ENCODE peak calls at places on chromosomes 12 and 14, in eight cellular contexts. One of them, this sample, is unnamed.

GRCh38 chr14:104253223-104253822 is 114.9 kb downstream of the KIF26A start:
- DNase-seq in HFF-Myc: no peak
- DNase-seq in esophagus squamous epithelium: no peak
- DNase-seq in cardiac fibroblast: no peak
- DNase-seq in GM12865: no peak
- DNase-seq in kidney: peak; percentile 41
- DNase-seq in GM12878: no peak
- DNase-seq in fibroblast of mammary gland: no peak
- DNase-seq in this sample: no peak

GRCh38 chr12:109681986-109682707 is 31.5 kb upstream of the FAM222A start:
- DNase-seq in HFF-Myc: no peak
- DNase-seq in esophagus squamous epithelium: no peak
- DNase-seq in cardiac fibroblast: no peak
- DNase-seq in GM12865: no peak
- DNase-seq in kidney: peak; percentile 3
- DNase-seq in GM12878: no peak
- DNase-seq in fibroblast of mammary gland: no peak
- DNase-seq in this sample: no peak

GRCh38 chr12:54749191-54749818 is 101.1 kb upstream of the DCD start:
- DNase-seq in HFF-Myc: peak; percentile 19
- DNase-seq in esophagus squamous epithelium: no peak
- DNase-seq in cardiac fibroblast: peak; percentile 68
- DNase-seq in GM12865: peak; percentile 60
- DNase-seq in kidney: no peak
- DNase-seq in GM12878: peak; percentile 5
- DNase-seq in fibroblast of mammary gland: peak; percentile 57
- DNase-seq in this sample: peak; percentile 10

GRCh38 chr14:78316058-78316457 is 145.9 kb downstream of the NRXN3 start:
- DNase-seq in HFF-Myc: no peak
- DNase-seq in esophagus squamous epithelium: no peak
- DNase-seq in cardiac fibroblast: no peak
- DNase-seq in GM12865: no peak
- DNase-seq in kidney: no peak
- DNase-seq in GM12878: no peak
- DNase-seq in fibroblast of mammary gland: no peak
- DNase-seq in this sample: no peak

GRCh38 chr14:91289464-91289863 is 45.0 kb upstream of the GPR68 start:
- DNase-seq in HFF-Myc: no peak
- DNase-seq in esophagus squamous epithelium: no peak
- DNase-seq in cardiac fibroblast: no peak
- DNase-seq in GM12865: no peak
- DNase-seq in kidney: no peak
- DNase-seq in GM12878: no peak
- DNase-seq in fibroblast of mammary gland: no peak
- DNase-seq in this sample: no peak

GRCh38 chr14:49497725-49498348 is 88.3 kb downstream of the RPS29 start:
- DNase-seq in HFF-Myc: peak; percentile 56
- DNase-seq in esophagus squamous epithelium: no peak
- DNase-seq in cardiac fibroblast: peak; percentile 88
- DNase-seq in GM12865: peak; percentile 81
- DNase-seq in kidney: no peak
- DNase-seq in GM12878: peak; percentile 21
- DNase-seq in fibroblast of mammary gland: peak; percentile 81
- DNase-seq in this sample: peak; percentile 15

GRCh38 chr14:61355892-61356325 is 34.5 kb downstream of the PRKCH start:
- DNase-seq in HFF-Myc: peak; percentile 5
- DNase-seq in esophagus squamous epithelium: no peak
- DNase-seq in cardiac fibroblast: peak; percentile 92
- DNase-seq in GM12865: no peak
- DNase-seq in kidney: peak; percentile 79
- DNase-seq in GM12878: no peak
- DNase-seq in fibroblast of mammary gland: peak; percentile 44
- DNase-seq in this sample: peak; percentile 8

GRCh38 chr12:119718141-119718540 is 50.2 kb downstream of the PRKAB1 start:
- DNase-seq in HFF-Myc: no peak
- DNase-seq in esophagus squamous epithelium: no peak
- DNase-seq in cardiac fibroblast: no peak
- DNase-seq in GM12865: no peak
- DNase-seq in kidney: no peak
- DNase-seq in GM12878: no peak
- DNase-seq in fibroblast of mammary gland: no peak
- DNase-seq in this sample: no peak

GRCh38 chr12:64682572-64683277 is 72.4 kb downstream of the RASSF3 start:
- DNase-seq in HFF-Myc: no peak
- DNase-seq in esophagus squamous epithelium: no peak
- DNase-seq in cardiac fibroblast: peak; percentile 79
- DNase-seq in GM12865: no peak
- DNase-seq in kidney: no peak
- DNase-seq in GM12878: no peak
- DNase-seq in fibroblast of mammary gland: peak; percentile 84
- DNase-seq in this sample: peak; percentile 47

GRCh38 chr14:95652690-95653089 is 33.5 kb upstream of the TCL1B start:
- DNase-seq in HFF-Myc: no peak
- DNase-seq in esophagus squamous epithelium: no peak
- DNase-seq in cardiac fibroblast: no peak
- DNase-seq in GM12865: peak; percentile 60
- DNase-seq in kidney: no peak
- DNase-seq in GM12878: no peak
- DNase-seq in fibroblast of mammary gland: no peak
- DNase-seq in this sample: no peak

GRCh38 chr12:126747530-126748149 is 1519.3 kb upstream of the TMEM132C start:
- DNase-seq in HFF-Myc: no peak
- DNase-seq in esophagus squamous epithelium: no peak
- DNase-seq in cardiac fibroblast: peak; percentile 40
- DNase-seq in GM12865: peak; percentile 49
- DNase-seq in kidney: no peak
- DNase-seq in GM12878: no peak
- DNase-seq in fibroblast of mammary gland: peak; percentile 16
- DNase-seq in this sample: no peak

GRCh38 chr14:75981426-75981825 is 369 bp downstream of the TGFB3 start:
- DNase-seq in HFF-Myc: no peak
- DNase-seq in esophagus squamous epithelium: no peak
- DNase-seq in cardiac fibroblast: no peak
- DNase-seq in GM12865: peak; percentile 86
- DNase-seq in kidney: no peak
- DNase-seq in GM12878: peak; percentile 60
- DNase-seq in fibroblast of mammary gland: peak; percentile 22
- DNase-seq in this sample: no peak

GRCh38 chr12:12195516-12195915 is 71.3 kb downstream of the LRP6 start:
- DNase-seq in HFF-Myc: no peak
- DNase-seq in esophagus squamous epithelium: no peak
- DNase-seq in cardiac fibroblast: peak; percentile 10
- DNase-seq in GM12865: no peak
- DNase-seq in kidney: no peak
- DNase-seq in GM12878: no peak
- DNase-seq in fibroblast of mammary gland: no peak
- DNase-seq in this sample: no peak

GRCh38 chr12:20142295-20142694 is 226.0 kb upstream of the PDE3A start:
- DNase-seq in HFF-Myc: no peak
- DNase-seq in esophagus squamous epithelium: no peak
- DNase-seq in cardiac fibroblast: no peak
- DNase-seq in GM12865: no peak
- DNase-seq in kidney: no peak
- DNase-seq in GM12878: no peak
- DNase-seq in fibroblast of mammary gland: no peak
- DNase-seq in this sample: no peak

GRCh38 chr12:57614178-57614947 is 3.1 kb downstream of the ARHGEF25 start:
- DNase-seq in HFF-Myc: no peak
- DNase-seq in esophagus squamous epithelium: no peak
- DNase-seq in cardiac fibroblast: peak; percentile 42
- DNase-seq in GM12865: peak; percentile 80
- DNase-seq in kidney: peak; percentile 45
- DNase-seq in GM12878: peak; percentile 33
- DNase-seq in fibroblast of mammary gland: peak; percentile 47
- DNase-seq in this sample: no peak

GRCh38 chr12:57165741-57166140 is 18.3 kb upstream of the LRP1-AS start:
- DNase-seq in HFF-Myc: no peak
- DNase-seq in esophagus squamous epithelium: no peak
- DNase-seq in cardiac fibroblast: peak; percentile 40
- DNase-seq in GM12865: no peak
- DNase-seq in kidney: no peak
- DNase-seq in GM12878: no peak
- DNase-seq in fibroblast of mammary gland: peak; percentile 52
- DNase-seq in this sample: no peak

GRCh38 chr14:61430066-61430757 is 108.8 kb downstream of the PRKCH start:
- DNase-seq in HFF-Myc: no peak
- DNase-seq in esophagus squamous epithelium: no peak
- DNase-seq in cardiac fibroblast: no peak
- DNase-seq in GM12865: no peak
- DNase-seq in kidney: no peak
- DNase-seq in GM12878: no peak
- DNase-seq in fibroblast of mammary gland: no peak
- DNase-seq in this sample: no peak

DNA sequence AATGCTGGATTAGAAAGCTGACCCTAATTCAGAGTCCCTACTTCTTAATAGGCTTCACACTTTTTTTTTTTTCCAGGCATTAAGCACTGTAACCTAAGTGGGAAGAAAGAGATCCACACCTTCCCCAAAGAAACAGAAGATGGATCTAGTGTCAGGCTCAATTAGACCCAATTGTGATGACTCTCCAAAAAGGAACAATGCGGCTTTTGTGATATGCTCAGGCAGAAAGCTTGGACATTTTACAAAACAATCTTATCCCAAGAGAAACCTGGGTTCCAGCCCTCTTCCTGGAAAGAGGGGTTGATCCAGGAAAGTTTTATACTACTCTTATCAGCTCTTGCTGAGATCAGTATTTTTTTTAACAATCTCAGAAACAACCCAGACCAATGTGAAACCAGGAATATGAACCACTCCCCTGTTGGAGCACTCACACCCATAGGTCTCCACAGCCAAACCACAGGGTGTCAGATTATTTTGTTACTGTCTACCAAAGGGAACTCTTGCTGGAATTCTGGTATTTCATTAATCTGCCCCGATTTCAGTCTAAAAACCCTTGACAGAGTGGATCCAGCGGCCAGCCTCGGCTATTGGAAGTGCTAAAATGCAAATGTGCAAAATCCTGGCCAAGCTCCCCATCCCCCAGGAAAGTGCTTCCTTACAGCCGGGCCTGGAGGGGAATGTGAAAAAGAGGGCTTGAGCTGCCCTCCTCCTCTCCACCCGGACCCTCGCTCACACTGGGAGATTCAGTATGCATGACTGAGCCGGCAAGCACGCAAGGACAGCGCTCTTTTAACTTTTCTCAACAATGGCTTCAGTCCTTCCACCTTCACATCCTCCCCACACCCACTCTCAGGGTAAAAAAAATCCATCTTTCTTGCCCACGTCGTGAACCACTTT is 4.0 kb downstream of the FBXL14 start:
- DNase-seq in HFF-Myc: no peak
- DNase-seq in esophagus squamous epithelium: no peak
- DNase-seq in cardiac fibroblast: peak; percentile 41
- DNase-seq in GM12865: no peak
- DNase-seq in kidney: no peak
- DNase-seq in GM12878: no peak
- DNase-seq in fibroblast of mammary gland: peak; percentile 62
- DNase-seq in this sample: no peak
- H3K4me3 ChIP-seq in HFF-Myc: peak overlapping the region; percentile 73
- H3K4me3 ChIP-seq in esophagus squamous epithelium: peak overlapping the region; percentile 26
- H3K4me3 ChIP-seq in cardiac fibroblast: peak overlapping the region; percentile 25
- H3K4me3 ChIP-seq in GM12865: peak overlapping the region; percentile 66
- H3K4me3 ChIP-seq in kidney: peak overlapping the region; percentile 40
- H3K4me3 ChIP-seq in GM12878: peak overlapping the region; percentile 54
- H3K4me3 ChIP-seq in fibroblast of mammary gland: peak overlapping the region; percentile 37
- H3K4me3 ChIP-seq in this sample: peak overlapping the region; percentile 68

DNA sequence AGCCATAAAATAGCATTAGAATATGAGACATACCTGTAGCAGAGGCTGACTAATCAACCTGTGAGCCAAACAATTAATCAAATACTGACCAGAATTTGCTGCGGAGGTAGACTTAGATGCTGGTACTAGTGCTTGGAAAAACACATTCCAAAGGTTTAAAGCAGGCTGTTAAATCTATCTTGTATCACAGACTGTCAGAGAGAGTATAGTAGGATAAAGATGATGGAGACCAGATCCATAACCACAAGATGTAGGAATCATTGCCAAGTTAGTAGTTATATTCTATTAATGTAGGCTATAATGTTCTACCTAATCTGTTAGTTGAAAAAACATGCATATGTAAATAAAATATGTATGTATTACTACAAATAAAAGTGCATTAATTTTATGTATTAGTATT is 726.2 kb downstream of the SLC6A15 start:
- DNase-seq in HFF-Myc: no peak
- DNase-seq in esophagus squamous epithelium: no peak
- DNase-seq in cardiac fibroblast: no peak
- DNase-seq in GM12865: no peak
- DNase-seq in kidney: no peak
- DNase-seq in GM12878: no peak
- DNase-seq in fibroblast of mammary gland: no peak
- DNase-seq in this sample: no peak
- H3K4me3 ChIP-seq in HFF-Myc: no peak overlapping the region
- H3K4me3 ChIP-seq in esophagus squamous epithelium: no peak overlapping the region
- H3K4me3 ChIP-seq in cardiac fibroblast: no peak overlapping the region
- H3K4me3 ChIP-seq in GM12865: no peak overlapping the region
- H3K4me3 ChIP-seq in kidney: no peak overlapping the region
- H3K4me3 ChIP-seq in GM12878: no peak overlapping the region
- H3K4me3 ChIP-seq in fibroblast of mammary gland: no peak overlapping the region
- H3K4me3 ChIP-seq in this sample: no peak overlapping the region

GRCh38 chr12:1421091-1421902 is 173.1 kb downstream of the FBXL14 start:
- DNase-seq in HFF-Myc: no peak
- DNase-seq in esophagus squamous epithelium: no peak
- DNase-seq in cardiac fibroblast: peak; percentile 7
- DNase-seq in GM12865: no peak
- DNase-seq in kidney: no peak
- DNase-seq in GM12878: no peak
- DNase-seq in fibroblast of mammary gland: no peak
- DNase-seq in this sample: no peak

GRCh38 chr12:1424674-1425395 is 169.5 kb downstream of the FBXL14 start:
- DNase-seq in HFF-Myc: no peak
- DNase-seq in esophagus squamous epithelium: no peak
- DNase-seq in cardiac fibroblast: no peak
- DNase-seq in GM12865: no peak
- DNase-seq in kidney: no peak
- DNase-seq in GM12878: no peak
- DNase-seq in fibroblast of mammary gland: no peak
- DNase-seq in this sample: no peak

GRCh38 chr12:1418144-1418543 is 176.2 kb downstream of the FBXL14 start:
- DNase-seq in HFF-Myc: no peak
- DNase-seq in esophagus squamous epithelium: no peak
- DNase-seq in cardiac fibroblast: no peak
- DNase-seq in GM12865: no peak
- DNase-seq in kidney: no peak
- DNase-seq in GM12878: no peak
- DNase-seq in fibroblast of mammary gland: no peak
- DNase-seq in this sample: no peak

GRCh38 chr12:1422604-1423315 is 171.6 kb downstream of the FBXL14 start:
- DNase-seq in HFF-Myc: no peak
- DNase-seq in esophagus squamous epithelium: no peak
- DNase-seq in cardiac fibroblast: no peak
- DNase-seq in GM12865: peak; percentile 86
- DNase-seq in kidney: no peak
- DNase-seq in GM12878: peak; percentile 83
- DNase-seq in fibroblast of mammary gland: no peak
- DNase-seq in this sample: no peak

GRCh38 chr12:1419849-1420371 is 174.5 kb downstream of the FBXL14 start:
- DNase-seq in HFF-Myc: no peak
- DNase-seq in esophagus squamous epithelium: no peak
- DNase-seq in cardiac fibroblast: no peak
- DNase-seq in GM12865: no peak
- DNase-seq in kidney: no peak
- DNase-seq in GM12878: no peak
- DNase-seq in fibroblast of mammary gland: no peak
- DNase-seq in this sample: no peak
- H3K4me3 ChIP-seq in HFF-Myc: no peak overlapping the region
- H3K4me3 ChIP-seq in esophagus squamous epithelium: no peak overlapping the region
- H3K4me3 ChIP-seq in cardiac fibroblast: no peak overlapping the region
- H3K4me3 ChIP-seq in GM12865: no peak overlapping the region
- H3K4me3 ChIP-seq in kidney: no peak overlapping the region
- H3K4me3 ChIP-seq in GM12878: no peak overlapping the region
- H3K4me3 ChIP-seq in fibroblast of mammary gland: no peak overlapping the region
- H3K4me3 ChIP-seq in this sample: no peak overlapping the region

GRCh38 chr14:28773917-28774691 is 7.5 kb downstream of the FOXG1 start:
- DNase-seq in HFF-Myc: no peak
- DNase-seq in esophagus squamous epithelium: no peak
- DNase-seq in cardiac fibroblast: peak; percentile 58
- DNase-seq in GM12865: peak; percentile 55
- DNase-seq in kidney: no peak
- DNase-seq in GM12878: no peak
- DNase-seq in fibroblast of mammary gland: peak; percentile 66
- DNase-seq in this sample: no peak
- H3K4me3 ChIP-seq in HFF-Myc: no peak overlapping the region
- H3K4me3 ChIP-seq in esophagus squamous epithelium: no peak overlapping the region
- H3K4me3 ChIP-seq in cardiac fibroblast: no peak overlapping the region
- H3K4me3 ChIP-seq in GM12865: peak overlapping the region; percentile 61
- H3K4me3 ChIP-seq in kidney: no peak overlapping the region
- H3K4me3 ChIP-seq in GM12878: no peak overlapping the region
- H3K4me3 ChIP-seq in fibroblast of mammary gland: no peak overlapping the region
- H3K4me3 ChIP-seq in this sample: peak overlapping the region; percentile 39